ENCODE peak calls at places on chromosomes 6 and 20, in five cellular contexts. V, G, A, T and B are unnamed samples.
A peak's percentile ranks its signal among the peaks of the same experiment; 100 is the strongest.

GRCh38 chr20:50943091-50943490 is 11.9 kb upstream of the ADNP start:
- DNase-seq in V (no peak), T (no peak), G (no peak), A (no peak), B (no peak)

GRCh38 chr6:2706482-2706881 is 44.2 kb downstream of the MYLK4 start:
- DNase-seq in T (no peak), A (no peak), V (no peak), G (no peak), B (no peak)

GRCh38 chr6:149482542-149483261 is 2.1 kb downstream of the ZC3H12D start:
- DNase-seq in T (no peak), G (no peak), A (no peak), V (no peak), B (no peak)

GRCh38 chr20:2285193-2285592 is 10.6 kb upstream of the TGM3 start:
- DNase-seq in G (no peak), A (no peak), T (no peak), V (no peak), B (no peak)

GRCh38 chr6:36779227-36779626 is 60.0 kb downstream of the CPNE5 start:
- DNase-seq in G (no peak), A (no peak), V (no peak), T (no peak), B (no peak)

GRCh38 chr20:4190792-4191519 is 175.6 kb upstream of the RNF24 start:
- DNase-seq in A (no peak), T (no peak), G (no peak), V (no peak), B (no peak)

GRCh38 chr6:45192556-45192955 is 135.6 kb upstream of the RUNX2 start:
- DNase-seq in T (no peak), V (no peak), G (no peak), A (no peak), B (no peak)

GRCh38 chr6:118333772-118334171 is 214.3 kb upstream of the PLN start:
- DNase-seq in G (no peak), V (no peak), T (no peak), A (no peak), B (no peak)

GRCh38 chr6:42217165-42217522 is 517 bp downstream of the MRPS10 start:
- DNase-seq in A (no peak), V (no peak), T (peak; percentile 50), G (no peak), B (no peak)

GRCh38 chr20:9339708-9340107 is 174.7 kb upstream of the LAMP5 start:
- DNase-seq in A (no peak), T (no peak), G (no peak), V (no peak), B (no peak)
- TF ChIP-seq ATF2 in A (no peak), T (no peak), G (no peak), V (no peak), B (no peak)

DNA sequence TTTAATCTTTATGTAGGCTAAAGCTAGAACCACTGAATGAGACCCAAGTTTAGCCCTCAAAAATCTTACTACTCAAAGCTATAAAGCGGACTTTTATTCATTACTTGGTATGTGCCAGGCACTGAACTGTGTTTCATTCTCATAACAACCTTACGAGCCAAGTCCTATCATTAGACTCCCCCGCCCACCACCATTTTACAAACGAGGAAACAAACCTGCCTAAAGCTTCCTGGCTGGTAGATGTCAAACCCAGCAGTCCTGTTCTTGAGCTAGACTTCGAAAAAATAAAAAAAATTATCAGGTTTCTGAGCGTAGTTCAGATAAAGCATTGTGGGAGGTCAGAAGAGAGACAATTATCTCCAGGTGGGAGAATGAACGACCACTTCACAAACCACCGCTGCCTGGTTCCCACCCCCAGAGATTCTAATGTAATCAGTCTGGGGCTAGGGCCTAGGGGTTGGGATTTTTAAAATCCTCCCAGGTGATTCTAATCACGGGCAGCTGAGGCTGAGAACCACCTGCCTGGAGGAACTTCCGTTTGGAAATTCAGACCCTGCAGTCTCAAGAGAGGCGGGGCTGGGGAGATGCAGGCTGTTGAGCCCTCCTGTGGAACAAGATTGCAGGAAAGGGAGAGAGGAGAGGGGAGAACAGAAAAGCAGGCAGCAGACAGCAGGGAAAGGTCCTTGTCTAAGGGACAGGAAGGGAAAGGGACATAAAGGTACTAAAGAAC is 8.6 kb downstream of the ADTRP start:
- DNase-seq in G (no peak), A (no peak), V (no peak), T (no peak), B (peak; percentile 60)
- TF ChIP-seq CREB1 in G (no peak), A (no peak), V (no peak), T (no peak), B (no peak)

DNA sequence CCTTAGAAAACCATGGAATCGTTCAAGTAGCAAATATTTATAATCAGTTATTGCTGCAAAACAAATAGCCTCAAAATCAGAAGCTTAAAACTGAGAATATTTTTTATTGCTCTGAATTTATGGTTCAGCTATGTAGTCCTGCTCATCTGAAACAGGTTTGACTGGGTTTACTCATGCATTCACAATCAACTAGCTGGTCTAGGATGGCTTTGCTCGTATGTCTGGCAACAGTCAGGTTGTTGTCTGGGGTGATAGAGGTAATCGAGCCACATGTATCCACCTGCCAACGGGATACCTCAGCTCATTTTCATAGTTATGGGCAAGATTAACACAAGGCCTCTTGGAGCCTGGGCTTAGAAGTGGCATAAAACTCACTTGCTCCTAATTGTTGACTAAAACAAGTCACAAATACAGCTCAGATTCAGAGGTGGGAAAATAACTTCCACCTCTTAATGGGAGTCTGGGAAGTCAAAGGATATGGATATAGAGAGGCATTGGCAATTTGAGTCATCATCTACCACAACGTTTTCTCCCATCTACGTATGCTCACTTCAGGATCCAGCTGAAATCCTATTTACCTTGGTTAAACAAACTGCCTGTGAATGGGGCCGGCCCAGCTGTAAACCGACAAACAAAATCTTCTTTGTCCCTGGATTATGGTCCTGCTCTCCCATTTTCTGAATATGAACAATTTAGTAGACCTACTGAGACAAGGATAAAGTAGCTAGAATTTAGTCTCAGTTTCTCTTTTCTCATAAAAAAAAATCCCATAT is 54.5 kb upstream of the TENT5A start:
- DNase-seq in G (no peak), A (peak; percentile 81), T (no peak), V (no peak), B (no peak)
- TF ChIP-seq ATF2 in G (no peak), A (no peak), T (no peak), V (no peak), B (no peak)

GRCh38 chr6:14726816-14727493 is 518.9 kb upstream of the JARID2 start:
- DNase-seq in A (no peak), V (no peak), T (no peak), G (no peak), B (no peak)
- TF ChIP-seq CREB1 in A (no peak), V (no peak), T (no peak), G (no peak), B (no peak)

GRCh38 chr6:156030053-156030452 is 574.4 kb upstream of the NOX3 start:
- DNase-seq in T (no peak), A (no peak), V (no peak), G (no peak), B (no peak)

GRCh38 chr6:156029296-156029985 is 573.8 kb upstream of the NOX3 start:
- DNase-seq in A (no peak), T (no peak), G (no peak), V (no peak), B (no peak)

GRCh38 chr6:156031516-156031915 is 575.9 kb upstream of the NOX3 start:
- DNase-seq in T (no peak), A (no peak), G (no peak), V (no peak), B (no peak)

GRCh38 chr6:156028310-156029131 is 572.9 kb upstream of the NOX3 start:
- DNase-seq in T (no peak), A (no peak), V (no peak), G (no peak), B (no peak)

DNA sequence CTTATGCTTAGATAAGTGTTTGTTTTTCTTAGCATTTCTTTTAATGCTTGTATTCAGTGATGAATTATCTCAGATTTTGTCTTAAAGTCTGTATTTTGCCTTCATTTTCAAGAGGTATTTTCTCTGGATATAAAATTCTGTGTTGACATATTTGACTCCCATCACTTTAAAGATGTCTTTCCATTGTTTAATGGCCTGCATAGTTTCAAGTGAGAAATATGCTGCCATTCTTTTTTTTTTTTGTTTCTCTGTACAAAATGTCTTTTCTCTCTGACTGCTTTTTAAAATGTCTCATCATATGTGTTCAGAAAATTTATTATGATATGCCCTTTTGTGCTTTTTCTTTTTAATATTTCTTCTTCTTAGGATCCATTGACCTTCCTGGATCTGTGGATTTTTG is 578.0 kb upstream of the NOX3 start:
- DNase-seq in V (no peak), A (no peak), T (no peak), G (no peak), B (no peak)
- TF ChIP-seq ATF2 in V (no peak), A (no peak), T (no peak), G (no peak), B (no peak)

GRCh38 chr6:64696053-64696452 is 1011.0 kb downstream of the EYS start:
- DNase-seq in V (no peak), A (no peak), T (no peak), G (no peak), B (no peak)

GRCh38 chr6:64691069-64691468 is 1016.0 kb downstream of the EYS start:
- DNase-seq in G (no peak), V (no peak), T (no peak), A (no peak), B (no peak)

DNA sequence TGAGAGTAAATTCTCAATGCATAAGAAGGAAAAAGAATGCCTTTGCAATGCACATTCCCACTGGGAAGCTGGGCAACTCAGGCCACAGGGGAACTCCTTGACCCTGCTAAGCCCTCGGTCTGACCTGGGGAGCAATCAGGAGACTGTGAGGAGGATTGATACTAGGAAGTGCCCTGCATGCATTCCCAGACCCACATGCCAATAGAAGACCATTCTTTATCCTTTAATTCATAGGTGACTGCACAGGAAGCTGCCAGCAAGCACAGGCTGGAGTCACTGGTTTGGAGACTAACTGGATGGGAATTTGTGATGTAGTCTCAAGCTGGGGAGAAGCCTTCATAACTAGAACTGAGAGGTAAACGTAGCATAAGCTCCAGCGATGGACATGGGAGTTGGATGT is 1012.7 kb downstream of the EYS start:
- DNase-seq in A (no peak), V (no peak), T (no peak), G (no peak), B (no peak)
- TF ChIP-seq CREB1 in A (no peak), V (no peak), T (no peak), G (no peak), B (no peak)

GRCh38 chr20:16445482-16445881 is 127.8 kb downstream of the KIF16B start:
- DNase-seq in G (no peak), A (no peak), T (no peak), V (no peak), B (no peak)
- TF ChIP-seq ATF2 in G (no peak), A (no peak), T (no peak), V (no peak), B (no peak)